ENCODE peak calls at places on chromosomes 2 and 18, in five cellular contexts. Q is body of pancreas, D is A673, L is DND-41, J is mammary epithelial cell. G is an unnamed sample. For H3K27me3, the result is how much of the 10 kb centered on the place peaks cover.

GRCh38 chr2:12879649-12880048 is 162.9 kb downstream of the TRIB2 start:
- DNase-seq in Q (no peak), D (no peak), L (no peak), J (no peak), G (no peak)

GRCh38 chr2:8534386-8534728 is 147.5 kb upstream of the ID2 start:
- DNase-seq in Q (no peak), D (no peak), L (no peak), J (no peak), G (no peak)

GRCh38 chr18:48868468-48869466 is 82.0 kb downstream of the SMAD7 start:
- DNase-seq in Q (peak), D (no peak), L (no peak), J (peak), G (no peak)

GRCh38 chr2:181461056-181461630 is 4.0 kb downstream of the ITGA4 start:
- DNase-seq in Q (no peak), D (no peak), L (peak), J (no peak), G (no peak)

GRCh38 chr2:207617011-207617671 is 8.1 kb downstream of the METTL21A start:
- DNase-seq in Q (no peak), D (no peak), L (no peak), J (peak), G (no peak)

GRCh38 chr2:217695033-217695520 is 307.7 kb downstream of the TNS1 start:
- DNase-seq in Q (no peak), D (no peak), L (no peak), J (peak), G (no peak)

GRCh38 chr2:135819211-135819610 is 17.8 kb downstream of the LCT start:
- DNase-seq in Q (no peak), D (peak), L (peak), J (no peak), G (no peak)

GRCh38 chr18:48671561-48671945 is 132.7 kb downstream of the CTIF start:
- DNase-seq in Q (no peak), D (no peak), L (no peak), J (no peak), G (no peak)

GRCh38 chr2:195498176-195498575 is 158.8 kb upstream of the SLC39A10 start:
- DNase-seq in Q (peak), D (peak), L (peak), J (peak), G (no peak)

GRCh38 chr2:219451626-219452360 is 17.1 kb downstream of the SPEG start:
- DNase-seq in Q (no peak), D (no peak), L (no peak), J (no peak), G (no peak)

GRCh38 chr2:165402142-165402541 is 67.4 kb upstream of the CSRNP3 start:
- DNase-seq in Q (no peak), D (peak), L (no peak), J (no peak), G (no peak)

GRCh38 chr2:102143450-102143985 is 972 bp downstream of the IL1R1 start:
- DNase-seq in Q (no peak), D (no peak), L (no peak), J (no peak), G (no peak)

GRCh38 chr2:215635788-215636139 is 199.9 kb upstream of the FN1 start:
- DNase-seq in Q (no peak), D (peak), L (no peak), J (peak), G (no peak)

GRCh38 chr18:23938901-23939341 is 75.6 kb upstream of the TTC39C start:
- DNase-seq in Q (no peak), D (no peak), L (no peak), J (no peak), G (no peak)

GRCh38 chr2:180291552-180292421 is 284.7 kb upstream of the CWC22 start:
- DNase-seq in Q (no peak), D (no peak), L (no peak), J (peak), G (no peak)

GRCh38 chr2:190404487-190404886 is 3.7 kb upstream of the MFSD6 start:
- DNase-seq in Q (no peak), D (no peak), L (no peak), J (peak), G (no peak)

GRCh38 chr2:215619989-215620388 is 184.1 kb upstream of the FN1 start:
- DNase-seq in Q (peak), D (no peak), L (no peak), J (no peak), G (no peak)

GRCh38 chr18:46542545-46542944 is 114.5 kb downstream of the LOXHD1 start:
- DNase-seq in Q (no peak), D (peak), L (no peak), J (peak), G (no peak)

GRCh38 chr2:239543696-239544095 is 142.9 kb upstream of the HDAC4 start:
- DNase-seq in Q (no peak), D (no peak), L (no peak), J (no peak), G (no peak)

GRCh38 chr18:6835345-6835744 is 105.8 kb downstream of the ARHGAP28 start:
- DNase-seq in Q (no peak), D (no peak), L (no peak), J (no peak), G (no peak)

GRCh38 chr18:68676913-68677312 is 38.0 kb downstream of the TMX3 start:
- DNase-seq in Q (no peak), D (peak), L (no peak), J (no peak), G (no peak)

GRCh38 chr18:12409466-12409865 is 1.7 kb downstream of the PRELID3A start:
- DNase-seq in Q (no peak), D (no peak), L (no peak), J (no peak), G (no peak)

GRCh38 chr2:240462704-240463273 is 27.3 kb downstream of the GPC1 start:
- DNase-seq in Q (no peak), D (no peak), L (no peak), J (no peak), G (no peak)

GRCh38 chr2:69082430-69082997 is 69.5 kb downstream of the ANTXR1 start:
- DNase-seq in Q (peak), D (peak), L (no peak), J (peak), G (no peak)

GRCh38 chr2:190469770-190470169 is 61.6 kb downstream of the MFSD6 start:
- DNase-seq in Q (peak), D (peak), L (no peak), J (peak), G (no peak)

GRCh38 chr2:8003462-8004075 is 678.3 kb upstream of the ID2 start:
- DNase-seq in Q (peak), D (peak), L (no peak), J (no peak), G (no peak)

GRCh38 chr2:130834091-130834922 is 2.4 kb upstream of the ARHGEF4 start:
- DNase-seq in Q (peak), D (no peak), L (no peak), J (no peak), G (no peak)

GRCh38 chr2:15828576-15828975 is 111.8 kb upstream of the MYCN start:
- DNase-seq in Q (no peak), D (no peak), L (no peak), J (no peak), G (no peak)

DNA sequence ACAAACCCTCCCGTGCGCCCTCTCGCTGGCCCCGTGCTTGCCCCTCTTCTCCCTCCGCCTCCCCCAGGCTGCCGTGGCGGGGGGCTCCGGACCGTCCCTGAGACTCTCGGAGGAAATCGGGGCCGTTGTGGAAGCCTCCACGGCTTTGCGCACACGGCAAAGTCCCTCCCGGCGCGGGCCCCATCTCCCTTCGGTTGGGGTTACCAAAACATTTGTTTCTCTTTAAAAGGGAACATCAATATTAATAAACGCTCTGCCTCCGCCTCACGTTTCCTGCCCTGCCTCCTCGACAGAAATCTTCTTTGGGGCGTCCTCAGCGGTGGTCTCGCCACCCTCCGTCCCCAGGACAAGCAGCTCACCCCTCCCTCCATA is 3.8 kb downstream of the PAX3 start:
- DNase-seq in Q (no peak), D (no peak), L (no peak), J (no peak), G (no peak)
- H3K27me3 ChIP-seq in Q (under half), D (under half), L (under half), J (half or more), G (half or more)

GRCh38 chr2:127024769-127025356 is 82.1 kb downstream of the BIN1 start:
- DNase-seq in Q (peak), D (peak), L (no peak), J (peak), G (no peak)
- TF ChIP-seq CTCF in Q (no peak), D (no peak), L (no peak), J (peak), G (no peak)

DNA sequence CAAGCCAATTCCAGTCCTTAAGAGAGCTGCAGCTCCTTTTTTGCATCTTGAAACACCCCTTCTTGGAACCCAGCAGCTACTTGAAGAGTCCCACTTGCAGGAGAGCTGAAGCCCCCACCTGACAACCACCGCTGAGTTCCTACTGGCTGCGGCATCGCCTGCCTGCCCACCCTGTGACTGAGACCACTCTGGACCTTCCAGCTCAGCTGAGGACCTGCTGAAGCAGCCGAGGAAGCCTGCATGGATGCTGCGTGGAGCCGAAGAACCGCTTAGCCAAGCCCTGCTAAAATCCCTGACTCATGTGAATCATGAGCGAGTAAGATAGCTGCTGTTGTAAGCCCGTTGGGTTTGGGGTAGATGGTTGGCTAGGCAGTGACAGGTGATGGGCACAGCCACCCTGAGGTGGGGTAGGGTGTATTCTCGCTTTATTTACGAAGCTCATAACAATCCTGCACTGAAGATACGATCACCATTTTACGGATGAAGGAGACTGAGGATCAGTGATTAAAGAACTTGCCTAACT is 78.4 kb downstream of the INHBB start:
- DNase-seq in Q (no peak), D (no peak), L (no peak), J (no peak), G (no peak)
- H3K27me3 ChIP-seq in Q (under half), D (under half), L (under half), J (under half), G (under half)

GRCh38 chr2:143685439-143686078 is 556.3 kb downstream of the ARHGAP15 start:
- DNase-seq in Q (no peak), D (no peak), L (no peak), J (no peak), G (no peak)
- TF ChIP-seq CTCF in Q (no peak), D (no peak), L (no peak), J (no peak), G (no peak)

G was measured in esophagus squamous epithelium.